ENCODE peak calls at places on chromosomes 16 and 17, in six cellular contexts. C, B, U, D, X and F are unnamed samples.

GRCh38 chr16:9297437-9298113 is 206.1 kb downstream of the HAPSTR1 start:
- DNase-seq in C (no peak), B (no peak), U (peak; percentile 43), D (no peak), X (no peak), F (peak; percentile 12)

GRCh38 chr17:8465381-8466158 is 29.9 kb downstream of the NDEL1 start:
- DNase-seq in C (peak; percentile 74), B (peak; percentile 32), U (no peak), D (peak; percentile 16), X (no peak), F (no peak)

GRCh38 chr17:72733619-72734282 is 358.7 kb downstream of the SLC39A11 start:
- DNase-seq in C (no peak), B (no peak), U (no peak), D (no peak), X (no peak), F (peak; percentile 29)

GRCh38 chr17:47742319-47743181 is 9.5 kb downstream of the TBX21 start:
- DNase-seq in C (no peak), B (no peak), U (peak; percentile 73), D (no peak), X (no peak), F (peak; percentile 61)

GRCh38 chr16:11147033-11147848 is 108.8 kb downstream of the SOCS1 start:
- DNase-seq in C (no peak), B (no peak), U (no peak), D (no peak), X (no peak), F (no peak)

GRCh38 chr16:87278191-87279093 is 38.8 kb downstream of the C16orf95 start:
- DNase-seq in C (peak; percentile 58), B (peak; percentile 92), U (peak; percentile 74), D (peak; percentile 87), X (peak; percentile 84), F (peak; percentile 59)

GRCh38 chr16:53052519-53053501 is at the start of gene CHD9NB:
- DNase-seq in C (peak; percentile 99), B (peak; percentile 95), U (no peak), D (peak; percentile 93), X (peak; percentile 82), F (no peak)

GRCh38 chr16:11152677-11153321 is 103.2 kb downstream of the SOCS1 start:
- DNase-seq in C (no peak), B (no peak), U (no peak), D (no peak), X (no peak), F (no peak)

GRCh38 chr17:82204831-82205719 is 7.6 kb downstream of the CCDC57 start:
- DNase-seq in C (peak; percentile 82), B (peak; percentile 90), U (no peak), D (peak; percentile 70), X (peak; percentile 77), F (no peak)

GRCh38 chr17:40450175-40450574 is 6.9 kb downstream of the IGFBP4 start:
- DNase-seq in C (peak; percentile 39), B (peak; percentile 51), U (peak; percentile 67), D (peak; percentile 57), X (no peak), F (peak; percentile 55)

GRCh38 chr17:37069087-37069486 is 120.3 kb downstream of the AATF start:
- DNase-seq in C (no peak), B (no peak), U (no peak), D (no peak), X (no peak), F (no peak)

GRCh38 chr16:7423436-7423941 is 90.8 kb downstream of the RBFOX1 start:
- DNase-seq in C (no peak), B (no peak), U (no peak), D (no peak), X (no peak), F (no peak)

GRCh38 chr16:31079342-31079944 is 5.2 kb downstream of the ZNF646 start:
- DNase-seq in C (no peak), B (no peak), U (no peak), D (no peak), X (no peak), F (no peak)

GRCh38 chr17:80125656-80126448 is 21.1 kb downstream of the EIF4A3 start:
- DNase-seq in C (no peak), B (peak; percentile 73), U (no peak), D (peak; percentile 93), X (peak; percentile 67), F (no peak)

GRCh38 chr17:39634384-39634871 is 2.5 kb upstream of the STARD3 start:
- DNase-seq in C (peak; percentile 32), B (peak; percentile 72), U (peak; percentile 74), D (peak; percentile 62), X (peak; percentile 50), F (peak; percentile 62)

GRCh38 chr16:72646615-72647014 is 401.3 kb downstream of the ZFHX3 start:
- DNase-seq in C (no peak), B (no peak), U (no peak), D (peak; percentile 6), X (no peak), F (peak; percentile 31)

GRCh38 chr16:57892041-57892440 is 78.9 kb downstream of the CNGB1 start:
- DNase-seq in C (peak; percentile 88), B (no peak), U (no peak), D (peak; percentile 16), X (peak; percentile 98), F (no peak)

GRCh38 chr16:48720266-48720665 is 110.3 kb upstream of the N4BP1 start:
- DNase-seq in C (peak; percentile 19), B (no peak), U (peak; percentile 64), D (peak; percentile 10), X (no peak), F (no peak)

GRCh38 chr17:74875970-74876593 is 3.3 kb upstream of the FDXR start:
- DNase-seq in C (no peak), B (no peak), U (no peak), D (no peak), X (no peak), F (no peak)

GRCh38 chr17:50051082-50051576 is 4.8 kb upstream of the ITGA3 start:
- DNase-seq in C (peak; percentile 93), B (peak; percentile 90), U (peak; percentile 72), D (peak; percentile 66), X (peak; percentile 87), F (no peak)

DNA sequence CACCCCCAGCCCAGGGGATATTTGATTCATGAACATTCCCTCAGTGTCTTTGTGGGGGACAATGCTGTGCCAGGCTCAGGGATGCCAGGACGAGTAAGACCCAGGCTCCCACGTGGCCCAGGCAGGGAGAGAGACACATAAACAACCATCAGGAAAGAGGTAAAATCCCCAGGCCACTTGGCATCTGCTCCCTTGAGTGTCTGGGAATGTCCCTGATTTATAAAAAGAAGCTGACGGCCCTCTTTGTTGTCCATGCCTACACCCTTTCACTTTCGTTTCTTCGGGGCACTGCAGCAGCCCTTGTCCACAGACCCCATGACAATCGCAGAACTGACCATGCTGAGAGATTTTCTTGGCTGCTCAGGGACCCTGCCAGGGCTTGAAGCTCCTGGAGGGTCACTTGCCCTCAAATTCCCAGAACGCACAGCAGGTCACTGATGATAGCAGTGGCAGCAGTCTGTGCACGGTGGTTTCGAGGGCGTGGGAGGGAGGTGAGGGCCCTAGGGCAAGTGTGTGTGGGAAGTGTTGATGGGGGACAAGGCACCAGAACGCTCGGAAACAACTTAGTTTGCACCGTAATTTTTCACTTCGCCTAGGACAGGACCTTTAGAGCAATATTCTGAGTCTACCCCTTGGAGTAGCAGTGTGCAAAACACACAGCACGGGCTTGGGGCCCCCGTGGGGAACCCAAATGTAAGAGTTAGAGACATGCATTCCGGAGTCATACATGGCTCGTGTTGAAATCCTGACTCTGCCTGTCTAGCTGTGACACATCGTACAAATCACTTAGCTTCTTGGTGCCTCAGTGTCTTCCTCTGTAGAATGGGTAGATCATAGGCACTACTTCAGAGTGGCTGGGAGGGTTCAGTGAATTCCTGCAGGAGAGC is 4.7 kb downstream of the NOD2 start:
- DNase-seq in C (peak; percentile 86), B (peak; percentile 35), U (no peak), D (peak; percentile 30), X (peak; percentile 46), F (no peak)
- H3K4me3 ChIP-seq in C (no peak overlapping the region), B (peak overlapping the region; percentile 44), U (peak overlapping the region; percentile 59), D (peak overlapping the region; percentile 40), X (peak overlapping the region; percentile 22), F (peak overlapping the region; percentile 37)

DNA sequence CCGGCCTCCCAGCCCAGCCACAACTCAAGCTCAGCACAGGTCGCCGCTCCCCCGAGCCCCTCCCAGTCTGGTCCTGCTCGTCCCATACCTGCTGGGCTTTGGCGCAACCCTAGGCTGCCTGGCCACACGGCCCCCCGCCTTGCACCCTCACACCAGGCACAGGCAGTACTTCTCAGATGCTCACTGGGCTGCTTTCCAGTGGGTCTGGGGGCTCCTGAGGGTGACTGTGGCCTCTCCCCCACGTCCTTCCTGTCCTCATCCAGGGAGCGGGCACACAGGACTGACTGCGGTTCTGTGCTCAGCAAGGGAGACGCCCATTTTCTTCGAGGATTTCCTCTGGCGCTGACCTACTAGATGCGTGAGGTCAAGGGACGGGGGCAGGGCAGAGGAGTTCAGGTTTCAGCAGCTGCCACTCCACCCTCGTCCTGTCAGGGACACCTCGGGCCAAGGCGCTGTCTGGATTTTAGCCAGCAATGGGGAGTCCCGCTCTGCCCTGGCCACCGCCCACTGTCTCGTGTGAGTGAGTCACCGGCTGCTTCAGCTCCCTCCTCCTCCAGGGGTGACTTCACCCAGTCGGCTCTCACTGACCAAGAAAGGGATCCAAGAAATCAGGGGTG is 115.8 kb downstream of the NPIPB11 start:
- DNase-seq in C (peak; percentile 96), B (peak; percentile 94), U (no peak), D (peak; percentile 89), X (peak; percentile 90), F (no peak)
- H3K4me3 ChIP-seq in C (peak overlapping the region; percentile 10), B (peak overlapping the region; percentile 17), U (no peak overlapping the region), D (peak overlapping the region; percentile 10), X (no peak overlapping the region), F (no peak overlapping the region)

GRCh38 chr16:78098544-78099371 is 696 bp upstream of the WWOX start:
- DNase-seq in C (no peak), B (peak; percentile 1), U (no peak), D (no peak), X (no peak), F (no peak)
- H3K4me3 ChIP-seq in C (peak overlapping the region; percentile 89), B (peak overlapping the region; percentile 94), U (peak overlapping the region; percentile 93), D (peak overlapping the region; percentile 97), X (peak overlapping the region; percentile 89), F (peak overlapping the region; percentile 87)

GRCh38 chr17:78715876-78716275 is 66.2 kb downstream of the CYTH1 start:
- DNase-seq in C (no peak), B (no peak), U (no peak), D (no peak), X (no peak), F (no peak)

GRCh38 chr17:78718575-78719209 is 63.4 kb downstream of the CYTH1 start:
- DNase-seq in C (no peak), B (no peak), U (no peak), D (no peak), X (no peak), F (peak; percentile 61)

GRCh38 chr17:78716292-78716691 is 65.8 kb downstream of the CYTH1 start:
- DNase-seq in C (no peak), B (no peak), U (no peak), D (no peak), X (no peak), F (no peak)

GRCh38 chr17:78716814-78717393 is 65.2 kb downstream of the CYTH1 start:
- DNase-seq in C (peak; percentile 80), B (peak; percentile 76), U (no peak), D (peak; percentile 41), X (peak; percentile 31), F (peak; percentile 67)

DNA sequence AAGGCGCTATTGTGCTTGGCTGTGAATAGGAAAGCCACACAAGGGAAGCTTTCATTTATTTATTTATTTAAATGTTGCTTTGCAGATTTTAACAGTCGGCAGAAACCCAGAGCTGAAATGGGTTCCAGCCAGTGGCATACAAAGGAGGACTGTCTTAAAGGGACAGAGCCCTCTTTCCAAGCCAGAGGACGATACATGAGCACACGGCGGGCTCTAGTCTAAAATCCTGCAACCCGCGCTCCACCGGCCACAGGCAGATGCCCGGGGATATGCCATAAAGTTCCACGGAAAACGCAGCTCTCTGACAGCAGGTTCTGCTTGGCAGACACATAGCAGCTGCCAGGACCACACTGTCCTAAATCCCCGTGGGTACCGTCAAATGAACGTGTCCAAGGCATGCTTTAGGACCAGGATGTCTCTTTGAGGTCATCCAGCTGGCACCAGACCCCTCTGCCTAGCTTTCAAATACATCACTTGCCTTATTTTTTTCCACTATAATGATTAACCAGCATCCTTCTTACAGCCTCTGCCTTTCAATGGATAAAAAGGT is 64.6 kb downstream of the CYTH1 start:
- DNase-seq in C (peak; percentile 32), B (peak; percentile 75), U (no peak), D (peak; percentile 53), X (peak; percentile 47), F (peak; percentile 52)
- H3K4me3 ChIP-seq in C (peak overlapping the region; percentile 39), B (peak overlapping the region; percentile 44), U (peak overlapping the region; percentile 40), D (peak overlapping the region; percentile 47), X (peak overlapping the region; percentile 41), F (peak overlapping the region; percentile 62)